ENCODE peak calls at places on chromosomes 16 and 17, in five cellular contexts. X is neuronal stem cell, U is IMR-90, B is mesenchymal stem cell, Q is mesendoderm. H is an unnamed sample. For H3K79me1, the result is how much of the 10 kb centered on the place peaks cover.

GRCh38 chr16:50298591-50299507 is 32.5 kb downstream of the ADCY7 start:
- DNase-seq in X (no peak), B (no peak), U (no peak), Q (no peak), H (no peak)

GRCh38 chr16:1670866-1671265 is 7.2 kb upstream of the JPT2 start:
- DNase-seq in X (no peak), B (no peak), Q (no peak), U (no peak), H (no peak)

GRCh38 chr17:79562806-79563141 is 48.1 kb downstream of the RBFOX3 start:
- DNase-seq in B (no peak), X (no peak), Q (no peak), U (no peak), H (no peak)

GRCh38 chr17:77279448-77280303 is 138.9 kb downstream of the SEC14L1 start:
- DNase-seq in X (no peak), B (peak), Q (no peak), U (peak), H (peak)

GRCh38 chr17:17051791-17052461 is 9.7 kb downstream of the MPRIP start:
- DNase-seq in B (peak), Q (no peak), U (peak), X (no peak), H (no peak)

GRCh38 chr16:66858740-66859396 is 14.7 kb downstream of the CA7 start:
- DNase-seq in Q (no peak), U (peak), B (peak), X (no peak), H (no peak)

GRCh38 chr16:23025692-23026305 is 123.5 kb downstream of the USP31 start:
- DNase-seq in X (no peak), B (no peak), U (no peak), Q (no peak), H (no peak)

GRCh38 chr17:10270258-10270657 is 71.9 kb upstream of the GAS7 start:
- DNase-seq in Q (no peak), B (no peak), X (no peak), U (no peak), H (no peak)

GRCh38 chr16:89738538-89739317 is 17.4 kb downstream of the ZNF276 start:
- DNase-seq in X (no peak), U (no peak), B (no peak), Q (no peak), H (no peak)

GRCh38 chr17:27771576-27771975 is 28.8 kb downstream of the NOS2 start:
- DNase-seq in U (no peak), Q (no peak), X (no peak), B (no peak), H (no peak)

GRCh38 chr16:83345846-83346245 is 461.9 kb upstream of the HSBP1 start:
- DNase-seq in X (no peak), B (no peak), Q (peak), U (no peak), H (no peak)

GRCh38 chr17:63842173-63842539 is 329 bp downstream of the SMARCD2 start:
- DNase-seq in U (no peak), B (peak), Q (peak), X (no peak), H (no peak)

GRCh38 chr16:85637808-85638186 is 24.7 kb downstream of the GSE1 start:
- DNase-seq in B (no peak), Q (no peak), X (no peak), U (no peak), H (no peak)

GRCh38 chr16:49336581-49336980 is 37.0 kb upstream of the C16orf78 start:
- DNase-seq in U (no peak), Q (no peak), B (no peak), X (no peak), H (no peak)

GRCh38 chr17:46071796-46072195 is 72.7 kb downstream of the STH start:
- DNase-seq in X (no peak), B (no peak), Q (peak), U (no peak), H (no peak)

GRCh38 chr17:55417411-55418268 is 4.0 kb downstream of the MMD start:
- DNase-seq in B (no peak), U (no peak), X (no peak), Q (no peak), H (no peak)

GRCh38 chr16:69796285-69797118 is 34.4 kb downstream of the WWP2 start:
- DNase-seq in Q (peak), X (peak), B (peak), U (peak), H (peak)

GRCh38 chr16:24820522-24820921 is 25.2 kb upstream of the SLC5A11 start:
- DNase-seq in B (peak), X (no peak), Q (no peak), U (peak), H (no peak)

GRCh38 chr16:12228607-12229499 is 252.3 kb downstream of the SNX29 start:
- DNase-seq in B (peak), Q (peak), U (peak), X (peak), H (peak)

GRCh38 chr16:4392382-4393242 is 21.0 kb downstream of the VASN start:
- DNase-seq in B (no peak), Q (peak), U (peak), X (no peak), H (peak)

GRCh38 chr17:48522031-48522593 is 8.7 kb downstream of the HOXB1 start:
- DNase-seq in U (peak), Q (no peak), B (peak), X (no peak), H (no peak)

GRCh38 chr17:70119961-70120360 is 44.9 kb downstream of the KCNJ16 start:
- DNase-seq in U (no peak), B (no peak), Q (no peak), X (no peak), H (no peak)

GRCh38 chr16:88857728-88858339 is 907 bp downstream of the TRAPPC2L start:
- DNase-seq in U (peak), Q (peak), X (peak), B (peak), H (peak)

GRCh38 chr16:57185446-57185944 is 344 bp downstream of the PSME3IP1 start:
- DNase-seq in X (no peak), Q (no peak), U (peak), B (peak), H (no peak)

GRCh38 chr17:17849147-17849820 is 12.5 kb upstream of the SREBF1 start:
- DNase-seq in X (no peak), Q (no peak), B (no peak), U (no peak), H (peak)

GRCh38 chr16:8655184-8655717 is 19.2 kb upstream of the ABAT start:
- DNase-seq in U (peak), X (no peak), Q (peak), B (peak), H (peak)

GRCh38 chr17:61672140-61672539 is 81.1 kb upstream of the NACA2 start:
- DNase-seq in X (no peak), U (no peak), Q (no peak), B (no peak), H (no peak)

GRCh38 chr16:28933176-28933575 is 1.4 kb downstream of the CD19 start:
- DNase-seq in X (no peak), U (no peak), B (no peak), Q (peak), H (peak)
- H3K9ac ChIP-seq in X (no peak), U (no peak), B (no peak), Q (no peak), H (no peak)

GRCh38 chr17:59193463-59193862 is 16.4 kb upstream of the SMG8 start:
- DNase-seq in Q (no peak), B (no peak), U (no peak), X (no peak), H (no peak)

GRCh38 chr17:59202320-59202719 is 7.5 kb upstream of the SMG8 start:
- DNase-seq in B (no peak), U (no peak), X (no peak), Q (no peak), H (no peak)

GRCh38 chr17:59199398-59199797 is 10.4 kb upstream of the SMG8 start:
- DNase-seq in B (no peak), Q (no peak), X (no peak), U (no peak), H (peak)
- H2BK5ac ChIP-seq in B (no peak), Q (no peak), X (no peak), U (no peak), H (no peak)

DNA sequence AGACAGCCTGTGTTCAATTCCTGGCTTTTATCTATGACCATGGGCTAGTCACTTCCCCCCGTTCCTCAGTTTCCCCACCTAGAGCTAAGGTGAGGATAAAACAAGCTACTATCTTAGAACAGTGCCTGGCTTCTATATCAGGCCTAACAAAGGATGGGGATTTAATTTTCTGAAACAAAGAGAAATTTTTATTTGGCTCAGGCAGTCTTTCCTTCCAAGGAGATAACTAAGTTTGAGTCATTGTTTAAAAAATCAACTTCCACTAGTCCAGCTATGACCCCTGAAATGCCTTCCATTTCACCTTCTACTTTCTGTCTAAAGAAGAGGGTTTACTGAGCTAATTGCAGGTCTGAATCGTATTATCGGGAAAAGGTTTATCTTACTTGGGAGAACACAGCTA is 99.0 kb downstream of the CMIP start:
- DNase-seq in U (peak), Q (no peak), X (no peak), B (no peak), H (no peak)
- H3K79me1 ChIP-seq in U (half or more), Q (half or more), X (under half), B (half or more), H (under half)

DNA sequence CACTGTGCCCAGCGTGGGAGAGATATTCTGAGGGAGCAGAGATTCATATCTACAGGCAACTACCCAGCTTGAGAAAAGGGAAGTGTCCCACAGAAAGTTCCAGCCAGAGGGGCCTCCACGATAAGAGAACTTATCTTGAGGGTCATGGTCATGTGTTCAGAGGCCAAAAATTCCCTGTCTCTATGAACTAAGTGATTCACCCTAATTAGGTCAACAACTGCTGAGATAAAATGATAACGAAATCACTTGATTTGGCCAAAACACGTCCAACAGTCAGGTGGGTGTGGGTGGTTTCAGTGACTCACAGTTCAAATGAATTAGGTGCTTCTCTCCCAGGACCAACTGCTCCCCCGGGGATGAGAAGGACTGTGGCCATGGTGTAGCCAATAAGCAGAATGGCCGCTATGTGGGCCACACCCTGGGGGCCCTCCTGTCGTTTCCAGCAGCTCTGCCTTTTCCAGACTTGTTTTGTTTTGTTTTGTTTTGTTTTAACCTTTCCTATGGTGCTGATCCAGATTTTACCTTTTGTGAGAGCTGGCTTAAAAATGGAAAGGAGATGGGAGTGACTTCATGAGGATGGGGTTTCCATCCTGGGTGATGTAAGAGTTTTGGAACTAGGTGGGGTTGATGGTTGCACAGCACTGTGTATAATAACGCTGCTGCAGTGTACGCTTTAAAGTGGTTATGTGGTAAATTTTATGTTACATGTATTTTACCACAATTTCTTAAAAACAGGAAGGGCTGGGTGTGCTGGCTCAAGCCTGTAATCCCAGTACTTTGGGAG is 8.7 kb downstream of the DNAI2 start:
- DNase-seq in U (no peak), X (no peak), B (no peak), Q (no peak), H (peak)
- H3K9ac ChIP-seq in U (no peak), X (no peak), B (no peak), Q (no peak), H (no peak)